ENCODE peak calls at places on chromosomes 12 and 14, in six cellular contexts. F is CD8-positive, alpha-beta T cell; Y is tibial artery; E is colonic mucosa; S is Peyer's patch; C is neural progenitor cell. K is an unnamed sample.
A peak's percentile ranks its signal among the peaks of the same experiment; 100 is the strongest.

GRCh38 chr14:101707285-101707842 is 54.1 kb upstream of the PPP2R5C start:
- DNase-seq in E (peak; percentile 68), C (peak; percentile 86), Y (no peak), F (no peak), S (no peak), K (no peak)

GRCh38 chr12:2919249-2919648 is 28.6 kb downstream of the TULP3 start:
- DNase-seq in Y (no peak), E (no peak), F (no peak), S (no peak), C (no peak), K (no peak)

GRCh38 chr14:104723651-104724406 is at the start of gene ADSS1:
- DNase-seq in E (peak; percentile 81), S (peak; percentile 87), F (peak; percentile 33), Y (peak; percentile 89), C (peak; percentile 84), K (no peak)

GRCh38 chr12:109542876-109543275 is 30.4 kb downstream of the MMAB start:
- DNase-seq in C (no peak), S (no peak), Y (no peak), F (no peak), E (no peak), K (no peak)

GRCh38 chr12:1583421-1584078 is 10.8 kb downstream of the FBXL14 start:
- DNase-seq in F (no peak), E (peak; percentile 88), S (no peak), Y (peak; percentile 80), C (peak; percentile 92), K (no peak)

GRCh38 chr12:15693233-15693911 is 95.8 kb downstream of the EPS8 start:
- DNase-seq in C (no peak), E (no peak), Y (no peak), F (no peak), S (no peak), K (no peak)

GRCh38 chr12:25469368-25469767 is 83.7 kb downstream of the LMNTD1 start:
- DNase-seq in E (no peak), Y (no peak), F (no peak), S (no peak), C (no peak), K (no peak)

GRCh38 chr12:45913631-45914030 is 76.7 kb downstream of the SCAF11 start:
- DNase-seq in F (no peak), C (no peak), Y (no peak), E (no peak), S (no peak), K (no peak)

GRCh38 chr12:57214398-57214781 is 2.2 kb upstream of the NXPH4 start:
- DNase-seq in E (peak; percentile 70), F (no peak), Y (peak; percentile 81), C (peak; percentile 87), S (peak; percentile 70), K (no peak)

GRCh38 chr12:43978546-43978945 is 142.7 kb downstream of the TMEM117 start:
- DNase-seq in C (no peak), S (no peak), Y (no peak), F (no peak), E (no peak), K (no peak)

GRCh38 chr12:123388218-123388947 is 4.5 kb downstream of the KMT5A start:
- DNase-seq in C (peak; percentile 88), F (peak; percentile 41), Y (peak; percentile 94), S (peak; percentile 87), E (peak; percentile 81), K (peak; percentile 40)

GRCh38 chr14:56660677-56661389 is 81.2 kb downstream of the TMEM260 start:
- DNase-seq in F (no peak), Y (no peak), E (no peak), S (no peak), C (peak; percentile 20), K (no peak)

GRCh38 chr12:49622501-49623141 is 740 bp upstream of the PRPF40B start:
- DNase-seq in Y (no peak), F (no peak), E (peak; percentile 43), S (peak; percentile 68), C (peak; percentile 58), K (no peak)

GRCh38 chr14:90649557-90650135 is 166.6 kb downstream of the TTC7B start:
- DNase-seq in Y (no peak), S (no peak), F (no peak), E (no peak), C (no peak), K (no peak)

GRCh38 chr12:51517800-51518199 is 73.2 kb upstream of the SCN8A start:
- DNase-seq in S (no peak), F (no peak), Y (no peak), E (no peak), C (peak; percentile 46), K (no peak)

GRCh38 chr12:115375188-115375991 is 691.4 kb upstream of the TBX3 start:
- DNase-seq in C (no peak), F (no peak), E (no peak), Y (no peak), S (peak; percentile 48), K (no peak)

GRCh38 chr14:99749142-99749541 is 44.1 kb upstream of the EML1 start:
- DNase-seq in Y (no peak), S (no peak), E (no peak), C (peak; percentile 32), F (no peak), K (no peak)

GRCh38 chr14:58677996-58678395 is 40.2 kb downstream of the DACT1 start:
- DNase-seq in E (no peak), Y (no peak), C (no peak), S (no peak), F (no peak), K (no peak)

GRCh38 chr12:63894132-63894531 is 49.6 kb downstream of the SRGAP1 start:
- DNase-seq in E (no peak), S (no peak), C (no peak), F (no peak), Y (no peak), K (no peak)

GRCh38 chr12:851913-852312 is 97.6 kb downstream of the RAD52 start:
- DNase-seq in S (no peak), Y (no peak), F (no peak), E (no peak), C (no peak), K (no peak)

GRCh38 chr14:99245541-99246511 is 26.2 kb downstream of the BCL11B start:
- DNase-seq in Y (no peak), S (no peak), F (no peak), E (no peak), C (peak; percentile 88), K (no peak)

GRCh38 chr14:52342849-52343606 is 28.9 kb downstream of the PTGER2 start:
- DNase-seq in E (no peak), Y (no peak), S (no peak), C (no peak), F (no peak), K (no peak)

GRCh38 chr12:105083041-105083440 is 1.2 kb downstream of the ALDH1L2 start:
- DNase-seq in E (no peak), C (no peak), S (no peak), F (no peak), Y (no peak), K (no peak)

GRCh38 chr12:47754881-47755280 is 3.8 kb downstream of the RAPGEF3 start:
- DNase-seq in C (no peak), E (peak; percentile 93), F (no peak), Y (no peak), S (peak; percentile 78), K (no peak)

GRCh38 chr12:25197608-25198007 is 2.6 kb downstream of the ETFRF1 start:
- DNase-seq in S (no peak), C (no peak), Y (no peak), E (no peak), F (no peak), K (no peak)

GRCh38 chr12:51450816-51451215 is 26.2 kb downstream of the SLC4A8 start:
- DNase-seq in E (no peak), Y (no peak), F (no peak), S (no peak), C (no peak), K (no peak)

GRCh38 chr12:128976120-128976519 is 122.8 kb downstream of the GLT1D1 start:
- DNase-seq in Y (no peak), S (no peak), E (peak; percentile 40), C (peak; percentile 87), F (no peak), K (no peak)

GRCh38 chr12:28021704-28022103 is 49.2 kb upstream of the PTHLH start:
- DNase-seq in Y (no peak), E (no peak), S (no peak), C (no peak), F (no peak), K (no peak)

GRCh38 chr12:55797068-55797467 is 20.5 kb downstream of the SARNP start:
- DNase-seq in C (peak; percentile 78), S (no peak), E (no peak), F (no peak), Y (no peak), K (no peak)

DNA sequence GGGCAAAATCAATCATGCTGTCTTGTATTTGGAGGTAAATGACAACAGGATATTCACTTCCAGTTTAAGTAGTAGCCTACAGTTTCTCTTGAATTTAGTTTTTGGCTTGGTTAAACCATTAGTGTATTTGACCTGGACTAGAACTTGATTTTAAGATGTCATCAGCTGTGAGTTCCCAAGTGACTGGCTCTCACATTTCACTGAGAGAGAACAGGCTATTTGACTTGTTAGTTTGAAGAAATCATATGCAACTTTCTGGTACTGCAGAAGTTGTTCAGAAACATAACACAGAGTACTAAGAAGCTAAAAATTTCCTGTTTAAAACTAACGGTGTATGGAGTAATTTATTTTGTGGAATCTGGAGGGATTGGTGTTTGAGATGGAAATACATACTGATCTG is 22.3 kb downstream of the MNAT1 start:
- DNase-seq in C (no peak), Y (no peak), F (no peak), S (no peak), E (no peak), K (no peak)
- H3K4me1 ChIP-seq in C (peaks cover 13% of the 10 kb centered on the region), Y (no peaks in the 10 kb centered on the region), F (peaks cover 26% of the 10 kb centered on the region), S (no peaks in the 10 kb centered on the region), E (no peaks in the 10 kb centered on the region), K (peaks cover 27% of the 10 kb centered on the region)

DNA sequence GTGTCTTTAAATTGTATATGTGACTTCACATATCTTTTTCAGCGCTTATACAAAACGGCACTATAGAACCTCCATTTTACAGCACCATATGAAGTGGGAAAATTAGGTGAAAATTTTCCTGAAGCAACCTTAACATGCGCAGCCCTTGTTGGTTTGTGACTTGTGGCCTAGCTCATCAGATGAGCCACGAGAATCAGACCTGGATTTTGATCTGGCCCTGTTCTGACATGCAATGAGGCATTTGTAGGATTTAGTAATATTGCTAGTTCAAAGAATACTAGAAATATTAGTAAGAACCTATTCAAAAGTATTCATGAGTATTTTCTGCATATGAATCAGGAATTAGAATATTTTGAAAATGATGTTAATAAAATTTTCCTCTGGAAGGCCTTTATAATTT is 2.9 kb downstream of the CDKN1B start:
- DNase-seq in S (no peak), E (no peak), C (no peak), F (no peak), Y (no peak), K (no peak)
- H3K27ac ChIP-seq in S (peak overlapping the region; percentile 98), E (peak overlapping the region; percentile 99), C (no peak overlapping the region), F (peak overlapping the region; percentile 97), Y (peak overlapping the region; percentile 100), K (peak overlapping the region; percentile 99)

DNA sequence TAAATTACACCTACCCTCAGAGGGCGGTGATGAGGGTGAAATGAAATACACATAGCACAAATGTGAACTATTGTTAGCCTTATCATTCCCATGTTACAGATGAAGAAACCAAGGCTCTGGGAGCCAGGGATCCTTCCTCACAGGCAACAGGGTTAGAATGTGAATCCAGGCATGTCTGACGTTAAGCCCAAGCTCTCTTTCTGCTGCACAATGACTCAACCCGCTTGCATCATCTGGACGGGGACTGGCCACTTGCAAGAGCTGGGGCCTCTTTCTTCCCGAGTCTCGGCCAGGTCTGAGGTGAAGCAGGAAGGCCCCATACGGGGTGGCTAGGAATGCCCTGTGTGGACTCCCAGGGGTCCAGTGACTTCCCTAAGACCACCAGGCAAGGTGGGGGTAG is 105.2 kb downstream of the RBM19 start:
- DNase-seq in S (no peak), C (no peak), F (no peak), E (no peak), Y (no peak), K (no peak)
- TF ChIP-seq CTCF in S (no peak), C (no peak), F (no peak), E (no peak), Y (no peak), K (no peak)

GRCh38 chr14:69633238-69633637 is 21.8 kb downstream of the SUSD6 start:
- DNase-seq in S (no peak), C (no peak), E (no peak), F (no peak), Y (no peak), K (no peak)
- H3K4me1 ChIP-seq in S (peaks cover 36% of the 10 kb centered on the region), C (peaks cover 83% of the 10 kb centered on the region), E (peaks cover 32% of the 10 kb centered on the region), F (peaks cover 72% of the 10 kb centered on the region), Y (no peaks in the 10 kb centered on the region), K (peaks cover 66% of the 10 kb centered on the region)